ENCODE peak calls at places on chromosomes 2 and 18, in ten cellular contexts. One of them, this sample, is unnamed.

GRCh38 chr2:141417246-141417797 is 713.5 kb downstream of the LRP1B start:
- DNase-seq in pancreas: no peak
- DNase-seq in cardiac fibroblast: peak; percentile 2
- DNase-seq in suprapubic skin: no peak
- DNase-seq in kidney: no peak
- DNase-seq in colonic mucosa: no peak
- DNase-seq in Peyer's patch: no peak
- DNase-seq in astrocyte of the spinal cord: peak; percentile 15
- DNase-seq in astrocyte: no peak
- DNase-seq in WERI-Rb-1: no peak
- DNase-seq in this sample: no peak

GRCh38 chr2:55482186-55482945 is 37.2 kb upstream of the CFAP36 start:
- DNase-seq in pancreas: no peak
- DNase-seq in cardiac fibroblast: peak; percentile 71
- DNase-seq in suprapubic skin: no peak
- DNase-seq in kidney: no peak
- DNase-seq in colonic mucosa: no peak
- DNase-seq in Peyer's patch: no peak
- DNase-seq in astrocyte of the spinal cord: peak; percentile 59
- DNase-seq in astrocyte: peak; percentile 73
- DNase-seq in WERI-Rb-1: peak; percentile 27
- DNase-seq in this sample: no peak

GRCh38 chr2:95068256-95068655 is 42.7 kb downstream of the MAL start:
- DNase-seq in pancreas: no peak
- DNase-seq in cardiac fibroblast: no peak
- DNase-seq in suprapubic skin: no peak
- DNase-seq in kidney: no peak
- DNase-seq in colonic mucosa: no peak
- DNase-seq in Peyer's patch: no peak
- DNase-seq in astrocyte of the spinal cord: no peak
- DNase-seq in astrocyte: no peak
- DNase-seq in WERI-Rb-1: no peak
- DNase-seq in this sample: no peak

GRCh38 chr2:67565761-67566160 is 168.6 kb downstream of the ETAA1 start:
- DNase-seq in pancreas: no peak
- DNase-seq in cardiac fibroblast: peak; percentile 93
- DNase-seq in suprapubic skin: no peak
- DNase-seq in kidney: no peak
- DNase-seq in colonic mucosa: no peak
- DNase-seq in Peyer's patch: no peak
- DNase-seq in astrocyte of the spinal cord: peak; percentile 76
- DNase-seq in astrocyte: peak; percentile 96
- DNase-seq in WERI-Rb-1: no peak
- DNase-seq in this sample: peak; percentile 37

GRCh38 chr2:46504685-46505559 is 25.6 kb downstream of the TMEM247 start:
- DNase-seq in pancreas: no peak
- DNase-seq in cardiac fibroblast: no peak
- DNase-seq in suprapubic skin: no peak
- DNase-seq in kidney: no peak
- DNase-seq in colonic mucosa: no peak
- DNase-seq in Peyer's patch: no peak
- DNase-seq in astrocyte of the spinal cord: no peak
- DNase-seq in astrocyte: no peak
- DNase-seq in WERI-Rb-1: no peak
- DNase-seq in this sample: no peak

GRCh38 chr2:230714122-230714453 is 1.4 kb downstream of the CAB39 start:
- DNase-seq in pancreas: no peak
- DNase-seq in cardiac fibroblast: peak; percentile 87
- DNase-seq in suprapubic skin: no peak
- DNase-seq in kidney: no peak
- DNase-seq in colonic mucosa: peak; percentile 36
- DNase-seq in Peyer's patch: no peak
- DNase-seq in astrocyte of the spinal cord: peak; percentile 81
- DNase-seq in astrocyte: peak; percentile 70
- DNase-seq in WERI-Rb-1: peak; percentile 36
- DNase-seq in this sample: no peak

GRCh38 chr2:169095631-169096105 is 26.3 kb downstream of the DHRS9 start:
- DNase-seq in pancreas: no peak
- DNase-seq in cardiac fibroblast: peak; percentile 94
- DNase-seq in suprapubic skin: no peak
- DNase-seq in kidney: no peak
- DNase-seq in colonic mucosa: no peak
- DNase-seq in Peyer's patch: no peak
- DNase-seq in astrocyte of the spinal cord: peak; percentile 96
- DNase-seq in astrocyte: peak; percentile 99
- DNase-seq in WERI-Rb-1: no peak
- DNase-seq in this sample: peak; percentile 80

GRCh38 chr18:58443671-58444070 is 185.2 kb downstream of the ALPK2 start:
- DNase-seq in pancreas: no peak
- DNase-seq in cardiac fibroblast: no peak
- DNase-seq in suprapubic skin: no peak
- DNase-seq in kidney: no peak
- DNase-seq in colonic mucosa: no peak
- DNase-seq in Peyer's patch: no peak
- DNase-seq in astrocyte of the spinal cord: no peak
- DNase-seq in astrocyte: no peak
- DNase-seq in WERI-Rb-1: no peak
- DNase-seq in this sample: no peak

GRCh38 chr2:10135296-10136089 is 13.0 kb downstream of the RRM2 start:
- DNase-seq in pancreas: no peak
- DNase-seq in cardiac fibroblast: peak; percentile 95
- DNase-seq in suprapubic skin: no peak
- DNase-seq in kidney: no peak
- DNase-seq in colonic mucosa: no peak
- DNase-seq in Peyer's patch: no peak
- DNase-seq in astrocyte of the spinal cord: peak; percentile 41
- DNase-seq in astrocyte: no peak
- DNase-seq in WERI-Rb-1: no peak
- DNase-seq in this sample: no peak

GRCh38 chr2:151758744-151759143 is 24.5 kb upstream of the NEB start:
- DNase-seq in pancreas: no peak
- DNase-seq in cardiac fibroblast: no peak
- DNase-seq in suprapubic skin: no peak
- DNase-seq in kidney: no peak
- DNase-seq in colonic mucosa: no peak
- DNase-seq in Peyer's patch: no peak
- DNase-seq in astrocyte of the spinal cord: no peak
- DNase-seq in astrocyte: no peak
- DNase-seq in WERI-Rb-1: no peak
- DNase-seq in this sample: no peak

GRCh38 chr2:70986499-70987189 is 8.0 kb downstream of the TEX261 start:
- DNase-seq in pancreas: no peak
- DNase-seq in cardiac fibroblast: no peak
- DNase-seq in suprapubic skin: peak; percentile 28
- DNase-seq in kidney: no peak
- DNase-seq in colonic mucosa: no peak
- DNase-seq in Peyer's patch: no peak
- DNase-seq in astrocyte of the spinal cord: no peak
- DNase-seq in astrocyte: no peak
- DNase-seq in WERI-Rb-1: no peak
- DNase-seq in this sample: no peak

DNA sequence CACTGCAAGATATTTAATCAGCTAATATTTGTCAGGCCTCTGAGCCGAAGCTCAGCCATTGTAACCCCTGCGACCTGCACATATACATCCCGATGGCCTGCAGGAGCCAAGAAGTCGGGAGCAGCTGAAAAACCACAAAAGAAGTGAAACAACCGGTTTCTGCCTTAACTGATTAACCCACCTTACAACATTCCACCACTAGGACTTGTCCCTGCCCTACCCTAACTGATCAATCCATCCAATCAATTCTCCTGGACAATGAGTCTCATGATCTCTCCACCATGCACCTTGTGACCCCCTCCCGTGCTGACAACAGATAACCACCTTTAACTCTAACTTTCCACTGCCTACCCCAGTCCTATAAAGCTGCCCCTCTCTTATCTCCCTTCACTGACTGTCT is 945.4 kb upstream of the GYPC start:
- DNase-seq in pancreas: no peak
- DNase-seq in cardiac fibroblast: no peak
- DNase-seq in suprapubic skin: no peak
- DNase-seq in kidney: no peak
- DNase-seq in colonic mucosa: no peak
- DNase-seq in Peyer's patch: no peak
- DNase-seq in astrocyte of the spinal cord: no peak
- DNase-seq in astrocyte: no peak
- DNase-seq in WERI-Rb-1: no peak
- DNase-seq in this sample: no peak
- H3K4me3 ChIP-seq in pancreas: no peak overlapping the region
- H3K4me3 ChIP-seq in cardiac fibroblast: no peak overlapping the region
- H3K4me3 ChIP-seq in suprapubic skin: no peak overlapping the region
- H3K4me3 ChIP-seq in kidney: no peak overlapping the region
- H3K4me3 ChIP-seq in colonic mucosa: no peak overlapping the region
- H3K4me3 ChIP-seq in Peyer's patch: no peak overlapping the region
- H3K4me3 ChIP-seq in astrocyte of the spinal cord: no peak overlapping the region
- H3K4me3 ChIP-seq in astrocyte: no peak overlapping the region
- H3K4me3 ChIP-seq in WERI-Rb-1: no peak overlapping the region
- H3K4me3 ChIP-seq in this sample: no peak overlapping the region

GRCh38 chr2:20050712-20051517 is 513 bp downstream of the LAPTM4A start:
- DNase-seq in pancreas: no peak
- DNase-seq in cardiac fibroblast: peak; percentile 67
- DNase-seq in suprapubic skin: peak; percentile 68
- DNase-seq in kidney: peak; percentile 70
- DNase-seq in colonic mucosa: peak; percentile 77
- DNase-seq in Peyer's patch: peak; percentile 59
- DNase-seq in astrocyte of the spinal cord: peak; percentile 70
- DNase-seq in astrocyte: peak; percentile 43
- DNase-seq in WERI-Rb-1: peak; percentile 81
- DNase-seq in this sample: no peak
- TF ChIP-seq CTCF in pancreas: no peak
- TF ChIP-seq CTCF in cardiac fibroblast: no peak
- TF ChIP-seq CTCF in suprapubic skin: no peak
- TF ChIP-seq CTCF in kidney: no peak
- TF ChIP-seq CTCF in colonic mucosa: no peak
- TF ChIP-seq CTCF in Peyer's patch: no peak
- TF ChIP-seq CTCF in astrocyte of the spinal cord: peak; percentile 37
- TF ChIP-seq CTCF in astrocyte: no peak
- TF ChIP-seq CTCF in WERI-Rb-1: peak; percentile 51
- TF ChIP-seq CTCF in this sample: peak; percentile 23

GRCh38 chr2:240585101-240585500 is 1.4 kb upstream of the CAPN10 start:
- DNase-seq in pancreas: no peak
- DNase-seq in cardiac fibroblast: no peak
- DNase-seq in suprapubic skin: no peak
- DNase-seq in kidney: peak; percentile 71
- DNase-seq in colonic mucosa: no peak
- DNase-seq in Peyer's patch: no peak
- DNase-seq in astrocyte of the spinal cord: no peak
- DNase-seq in astrocyte: no peak
- DNase-seq in WERI-Rb-1: no peak
- DNase-seq in this sample: no peak
- H3K4me3 ChIP-seq in pancreas: peak overlapping the region; percentile 94
- H3K4me3 ChIP-seq in cardiac fibroblast: peak overlapping the region; percentile 97
- H3K4me3 ChIP-seq in suprapubic skin: peak overlapping the region; percentile 98
- H3K4me3 ChIP-seq in kidney: peak overlapping the region; percentile 82
- H3K4me3 ChIP-seq in colonic mucosa: peak overlapping the region; percentile 99
- H3K4me3 ChIP-seq in Peyer's patch: peak overlapping the region; percentile 66
- H3K4me3 ChIP-seq in astrocyte of the spinal cord: peak overlapping the region; percentile 100
- H3K4me3 ChIP-seq in astrocyte: peak overlapping the region; percentile 97
- H3K4me3 ChIP-seq in WERI-Rb-1: peak overlapping the region; percentile 89
- H3K4me3 ChIP-seq in this sample: peak overlapping the region; percentile 97

GRCh38 chr18:31510319-31510718 is 12.3 kb downstream of the DSG2 start:
- DNase-seq in pancreas: no peak
- DNase-seq in cardiac fibroblast: no peak
- DNase-seq in suprapubic skin: no peak
- DNase-seq in kidney: no peak
- DNase-seq in colonic mucosa: no peak
- DNase-seq in Peyer's patch: no peak
- DNase-seq in astrocyte of the spinal cord: no peak
- DNase-seq in astrocyte: peak; percentile 29
- DNase-seq in WERI-Rb-1: no peak
- DNase-seq in this sample: no peak
- TF ChIP-seq CTCF in pancreas: no peak
- TF ChIP-seq CTCF in cardiac fibroblast: no peak
- TF ChIP-seq CTCF in suprapubic skin: no peak
- TF ChIP-seq CTCF in kidney: no peak
- TF ChIP-seq CTCF in colonic mucosa: no peak
- TF ChIP-seq CTCF in Peyer's patch: peak; percentile 16
- TF ChIP-seq CTCF in astrocyte of the spinal cord: no peak
- TF ChIP-seq CTCF in astrocyte: no peak
- TF ChIP-seq CTCF in WERI-Rb-1: no peak
- TF ChIP-seq CTCF in this sample: no peak

GRCh38 chr2:218897394-218898108 is 16.9 kb downstream of the WNT10A start:
- DNase-seq in pancreas: no peak
- DNase-seq in cardiac fibroblast: no peak
- DNase-seq in suprapubic skin: no peak
- DNase-seq in kidney: peak; percentile 82
- DNase-seq in colonic mucosa: no peak
- DNase-seq in Peyer's patch: no peak
- DNase-seq in astrocyte of the spinal cord: no peak
- DNase-seq in astrocyte: no peak
- DNase-seq in WERI-Rb-1: no peak
- DNase-seq in this sample: no peak
- H3K4me3 ChIP-seq in pancreas: no peak overlapping the region
- H3K4me3 ChIP-seq in cardiac fibroblast: no peak overlapping the region
- H3K4me3 ChIP-seq in suprapubic skin: peak overlapping the region; percentile 13
- H3K4me3 ChIP-seq in kidney: no peak overlapping the region
- H3K4me3 ChIP-seq in colonic mucosa: no peak overlapping the region
- H3K4me3 ChIP-seq in Peyer's patch: peak overlapping the region; percentile 28
- H3K4me3 ChIP-seq in astrocyte of the spinal cord: no peak overlapping the region
- H3K4me3 ChIP-seq in astrocyte: no peak overlapping the region
- H3K4me3 ChIP-seq in WERI-Rb-1: no peak overlapping the region
- H3K4me3 ChIP-seq in this sample: no peak overlapping the region